ENCODE peak calls at places on chromosomes 4 and X, in seven cellular contexts. V is upper lobe of right lung, Y is brain microvascular endothelial cell, I is heart left ventricle, F is H1, E is HCT116, U is fibroblast of lung. L is an unnamed sample.

GRCh38 chr4:4860803-4861591 is 1.5 kb downstream of the MSX1 start:
- DNase-seq in V (no peak), Y (peak; percentile 7), I (peak; percentile 50), F (peak; percentile 68), E (no peak), U (no peak), L (no peak)

GRCh38 chrX:97260679-97261078 is 377.0 kb downstream of the RPA4 start:
- DNase-seq in V (no peak), Y (no peak), I (no peak), F (no peak), E (no peak), U (no peak), L (no peak)

GRCh38 chrX:139739138-139739537 is 31.2 kb upstream of the MCF2 start:
- DNase-seq in V (no peak), Y (peak; percentile 29), I (no peak), F (no peak), E (no peak), U (peak; percentile 41), L (no peak)

GRCh38 chr4:1300466-1301455 is 11.1 kb downstream of the MAEA start:
- DNase-seq in V (peak; percentile 85), Y (peak; percentile 26), I (peak; percentile 48), F (no peak), E (no peak), U (peak; percentile 71), L (peak; percentile 88)

GRCh38 chr4:144399927-144400326 is 246.0 kb upstream of the HHIP start:
- DNase-seq in V (no peak), Y (peak; percentile 98), I (no peak), F (no peak), E (peak; percentile 52), U (peak; percentile 82), L (no peak)

GRCh38 chr4:55318135-55318534 is 27.9 kb upstream of the SRD5A3 start:
- DNase-seq in V (no peak), Y (no peak), I (no peak), F (no peak), E (no peak), U (no peak), L (no peak)

GRCh38 chrX:130523460-130524394 is 121.9 kb downstream of the RBMX2 start:
- DNase-seq in V (no peak), Y (no peak), I (peak; percentile 30), F (peak; percentile 66), E (no peak), U (peak; percentile 1), L (peak; percentile 50)

GRCh38 chr4:156672492-156672891 is 299.1 kb downstream of the PDGFC start:
- DNase-seq in V (no peak), Y (no peak), I (no peak), F (no peak), E (no peak), U (no peak), L (no peak)

GRCh38 chr4:113550510-113550909 is 211.0 kb downstream of the CAMK2D start:
- DNase-seq in V (no peak), Y (no peak), I (no peak), F (no peak), E (no peak), U (no peak), L (no peak)

GRCh38 chr4:188270273-188271069 is 131.2 kb downstream of the TRIML1 start:
- DNase-seq in V (no peak), Y (no peak), I (no peak), F (no peak), E (no peak), U (no peak), L (no peak)

GRCh38 chr4:35500812-35501211 is 743.5 kb downstream of the ARAP2 start:
- DNase-seq in V (no peak), Y (no peak), I (no peak), F (no peak), E (no peak), U (no peak), L (no peak)

GRCh38 chr4:147312376-147313046 is 168.4 kb upstream of the EDNRA start:
- DNase-seq in V (no peak), Y (no peak), I (no peak), F (no peak), E (no peak), U (peak; percentile 86), L (no peak)

GRCh38 chr4:21898101-21898500 is 50.5 kb downstream of the KCNIP4 start:
- DNase-seq in V (no peak), Y (no peak), I (no peak), F (no peak), E (no peak), U (no peak), L (no peak)

GRCh38 chr4:39083164-39083563 is 21.1 kb downstream of the KLHL5 start:
- DNase-seq in V (no peak), Y (peak; percentile 34), I (no peak), F (no peak), E (no peak), U (no peak), L (no peak)

GRCh38 chr4:175705407-175705806 is 106.7 kb downstream of the GPM6A start:
- DNase-seq in V (no peak), Y (peak; percentile 2), I (peak; percentile 36), F (peak; percentile 63), E (no peak), U (no peak), L (no peak)

GRCh38 chr4:74499986-74500781 is 55.2 kb downstream of the AREG start:
- DNase-seq in V (no peak), Y (peak; percentile 55), I (no peak), F (no peak), E (no peak), U (no peak), L (no peak)

GRCh38 chrX:18931972-18932371 is 51.9 kb downstream of the PHKA2 start:
- DNase-seq in V (no peak), Y (peak; percentile 9), I (no peak), F (no peak), E (no peak), U (peak; percentile 42), L (no peak)

GRCh38 chr4:173517781-173518371 is 12.2 kb downstream of the HAND2 start:
- DNase-seq in V (no peak), Y (no peak), I (peak; percentile 72), F (peak; percentile 75), E (no peak), U (no peak), L (no peak)

GRCh38 chr4:186557486-186557885 is 2.1 kb upstream of the MTNR1A start:
- DNase-seq in V (no peak), Y (peak; percentile 71), I (no peak), F (no peak), E (no peak), U (no peak), L (no peak)

GRCh38 chr4:120865985-120866384 is 56.5 kb downstream of the PRDM5 start:
- DNase-seq in V (no peak), Y (no peak), I (no peak), F (no peak), E (no peak), U (no peak), L (no peak)

GRCh38 chrX:48968377-48968776 is 3.3 kb downstream of the KCND1 start:
- DNase-seq in V (no peak), Y (no peak), I (no peak), F (no peak), E (no peak), U (no peak), L (no peak)

GRCh38 chrX:129629837-129630236 is 24.9 kb downstream of the APLN start:
- DNase-seq in V (no peak), Y (no peak), I (peak; percentile 50), F (no peak), E (no peak), U (no peak), L (no peak)

GRCh38 chr4:48653217-48654014 is 126.7 kb downstream of the FRYL start:
- DNase-seq in V (no peak), Y (peak; percentile 74), I (peak; percentile 75), F (no peak), E (no peak), U (peak; percentile 80), L (no peak)

GRCh38 chrX:49186125-49187027 is at the start of gene PRICKLE3:
- DNase-seq in V (peak; percentile 93), Y (peak; percentile 22), I (peak; percentile 91), F (peak; percentile 84), E (no peak), U (peak; percentile 57), L (peak; percentile 92)

GRCh38 chr4:17398805-17399204 is 113.1 kb downstream of the QDPR start:
- DNase-seq in V (no peak), Y (no peak), I (no peak), F (no peak), E (no peak), U (no peak), L (no peak)

DNA sequence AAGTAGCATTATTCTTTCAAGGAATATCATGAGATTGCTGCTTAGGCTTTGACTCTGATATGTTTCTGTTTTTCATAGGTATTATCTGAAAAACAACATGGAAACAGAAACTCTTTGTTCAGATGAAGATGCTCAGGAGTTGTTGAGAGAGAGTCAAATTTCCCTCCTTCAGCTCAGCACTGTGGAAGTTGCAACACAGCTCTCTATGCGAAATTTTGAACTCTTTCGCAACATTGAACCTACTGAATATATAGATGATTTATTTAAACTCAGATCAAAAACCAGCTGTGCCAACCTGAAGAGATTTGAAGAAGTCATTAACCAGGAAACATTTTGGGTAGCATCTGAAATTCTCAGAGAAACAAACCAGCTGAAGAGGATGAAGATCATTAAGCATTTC is 238.6 kb downstream of the RAPGEF2 start:
- DNase-seq in V (no peak), Y (no peak), I (no peak), F (no peak), E (no peak), U (peak; percentile 77), L (no peak)
- H3K36me3 ChIP-seq in V (peaks cover 77% of the 10 kb centered on the region), Y (peaks cover 34% of the 10 kb centered on the region), I (peaks cover 96% of the 10 kb centered on the region), F (peaks cover 3% of the 10 kb centered on the region), E (no peaks in the 10 kb centered on the region), U (peaks cover 7% of the 10 kb centered on the region), L (peaks cover 83% of the 10 kb centered on the region)

GRCh38 chrX:2741386-2741785 is 10.5 kb upstream of the XG start:
- DNase-seq in V (no peak), Y (no peak), I (no peak), F (no peak), E (no peak), U (no peak), L (no peak)
- H3K27ac ChIP-seq in V (no peak overlapping the region), Y (no peak overlapping the region), I (no peak overlapping the region), F (no peak overlapping the region), E (no peak overlapping the region), U (no peak overlapping the region), L (no peak overlapping the region)

GRCh38 chrX:11185861-11186260 is 74.7 kb downstream of the HCCS start:
- DNase-seq in V (no peak), Y (no peak), I (no peak), F (no peak), E (no peak), U (no peak), L (no peak)
- H3K27me3 ChIP-seq in V (no peaks in the 10 kb centered on the region), Y (no peaks in the 10 kb centered on the region), I (no peaks in the 10 kb centered on the region), F (no peaks in the 10 kb centered on the region), E (no peaks in the 10 kb centered on the region), U (no peaks in the 10 kb centered on the region), L (no peaks in the 10 kb centered on the region)

DNA sequence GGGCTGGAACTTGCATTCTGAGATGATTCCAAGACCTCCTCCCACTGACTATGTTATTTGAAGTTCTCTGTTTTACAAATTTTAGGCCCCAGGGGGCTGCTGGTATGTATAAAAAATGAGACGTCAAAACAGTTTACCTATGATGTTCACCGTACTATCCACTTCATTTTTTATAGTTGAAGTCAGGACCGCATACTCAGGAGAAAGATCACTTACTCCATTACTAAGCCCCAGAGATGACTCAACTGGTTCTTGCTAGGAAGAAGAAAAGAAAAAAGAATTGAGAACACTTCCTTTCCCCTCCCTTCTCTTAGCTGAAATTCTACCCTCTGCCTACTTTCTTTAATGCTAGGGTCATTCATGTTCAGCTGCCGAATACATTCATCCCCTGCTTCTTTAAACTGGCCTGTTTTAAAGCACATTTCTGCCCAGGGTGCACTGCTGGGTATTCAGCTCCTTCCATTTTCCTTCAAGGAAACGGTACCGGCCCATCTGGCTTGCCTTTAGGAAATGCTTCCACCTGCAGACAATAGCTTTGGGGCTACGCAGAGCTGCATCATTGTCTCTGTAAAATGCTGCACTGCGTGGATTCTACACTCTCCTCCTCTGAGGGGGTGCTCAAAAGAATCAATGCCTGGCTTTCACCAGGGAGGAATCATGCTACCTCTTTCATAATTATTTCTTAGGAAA is 66.2 kb downstream of the IRF2 start:
- DNase-seq in V (no peak), Y (peak; percentile 54), I (no peak), F (no peak), E (no peak), U (peak; percentile 75), L (no peak)
- H3K36me3 ChIP-seq in V (peaks cover 64% of the 10 kb centered on the region), Y (peaks cover 6% of the 10 kb centered on the region), I (peaks cover 61% of the 10 kb centered on the region), F (peaks cover 2% of the 10 kb centered on the region), E (no peaks in the 10 kb centered on the region), U (peaks cover 15% of the 10 kb centered on the region), L (peaks cover 68% of the 10 kb centered on the region)